ENCODE peak calls at places on chromosome 6, in six cellular contexts. H, I, J, A, G and W are unnamed samples.

GRCh38 chr6:161076211-161076677 is 84.7 kb downstream of the MAP3K4 start:
- DNase-seq in I (no peak), H (no peak), J (no peak), A (no peak), G (no peak), W (no peak)

GRCh38 chr6:138129190-138129589 is 22.0 kb upstream of the PERP start:
- DNase-seq in H (no peak), A (no peak), J (no peak), I (no peak), G (no peak), W (no peak)

GRCh38 chr6:116280161-116280959 is 630 bp upstream of the TSPYL1 start:
- DNase-seq in A (no peak), H (no peak), I (no peak), J (no peak), G (peak; percentile 7), W (peak; percentile 19)

GRCh38 chr6:44615621-44616020 is 228.1 kb downstream of the CDC5L start:
- DNase-seq in I (no peak), J (no peak), A (no peak), G (no peak), H (no peak), W (no peak)

GRCh38 chr6:75349262-75349984 is 64.8 kb upstream of the TMEM30A start:
- DNase-seq in J (no peak), H (peak; percentile 36), G (no peak), I (no peak), A (peak; percentile 28), W (peak; percentile 22)

GRCh38 chr6:136921521-136921935 is 573 bp upstream of the SLC35D3 start:
- DNase-seq in G (no peak), J (no peak), A (peak; percentile 25), I (no peak), H (no peak), W (no peak)

GRCh38 chr6:105317607-105318533 is 85.0 kb downstream of the PREP start:
- DNase-seq in J (no peak), G (peak; percentile 29), H (no peak), I (peak; percentile 15), A (no peak), W (no peak)

GRCh38 chr6:89965441-89966249 is 71.4 kb downstream of the GJA10 start:
- DNase-seq in H (no peak), A (no peak), I (no peak), J (no peak), G (no peak), W (no peak)

GRCh38 chr6:134077301-134077700 is 24.9 kb upstream of the SLC2A12 start:
- DNase-seq in A (no peak), H (no peak), I (no peak), J (no peak), G (peak; percentile 54), W (peak; percentile 91)

GRCh38 chr6:148954461-148954860 is 207.6 kb downstream of the UST start:
- DNase-seq in A (no peak), I (no peak), J (no peak), G (no peak), H (no peak), W (no peak)

GRCh38 chr6:78942451-78942850 is 75.1 kb downstream of the IRAK1BP1 start:
- DNase-seq in G (peak; percentile 36), J (no peak), A (no peak), H (no peak), I (no peak), W (peak; percentile 20)
- H3K36me3 ChIP-seq in G (peaks cover 4% of the 10 kb centered on the region), J (no peaks in the 10 kb centered on the region), A (no peaks in the 10 kb centered on the region), H (peaks cover 76% of the 10 kb centered on the region), I (peaks cover 16% of the 10 kb centered on the region), W (no peaks in the 10 kb centered on the region)

GRCh38 chr6:28142446-28142845 is 763 bp downstream of the ZKSCAN8 start:
- DNase-seq in H (no peak), I (no peak), A (no peak), G (peak; percentile 15), J (no peak), W (peak; percentile 24)

GRCh38 chr6:28140616-28141015 is 1.1 kb upstream of the ZKSCAN8 start:
- DNase-seq in I (no peak), A (no peak), H (no peak), G (no peak), J (no peak), W (no peak)

GRCh38 chr6:28137458-28138020 is 4.1 kb upstream of the ZKSCAN8 start:
- DNase-seq in A (no peak), J (no peak), G (peak; percentile 41), H (no peak), I (no peak), W (no peak)

GRCh38 chr6:28139860-28140500 is 1.7 kb upstream of the ZKSCAN8 start:
- DNase-seq in A (no peak), H (no peak), G (no peak), I (no peak), J (no peak), W (no peak)

GRCh38 chr6:28141500-28142329 is at the start of gene ZKSCAN8:
- DNase-seq in I (peak; percentile 94), G (peak; percentile 71), H (peak; percentile 74), J (peak; percentile 92), A (peak; percentile 80), W (peak; percentile 91)
- TF ChIP-seq CTCF in I (no peak), G (no peak), H (no peak), J (no peak), A (no peak), W (no peak)

DNA sequence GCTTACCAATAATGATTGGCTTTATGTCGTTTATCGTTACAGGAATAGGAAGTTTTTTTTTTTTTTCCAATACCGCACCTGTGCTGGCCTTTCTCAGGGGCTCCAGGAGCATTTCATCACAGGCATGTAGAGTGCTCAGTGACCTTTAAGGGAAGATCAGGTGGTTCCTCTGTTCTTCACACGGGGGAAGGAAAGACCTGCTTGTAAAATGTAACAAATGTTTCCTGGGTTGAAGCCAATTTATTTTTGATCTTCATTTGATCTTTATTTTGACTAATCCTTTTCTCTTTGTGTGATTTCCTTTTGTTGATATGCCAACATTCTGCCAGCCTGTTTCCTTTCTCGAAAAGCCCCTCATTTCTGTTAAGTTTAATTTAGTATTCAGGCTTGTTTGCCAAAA is 61.9 kb upstream of the HBS1L start:
- DNase-seq in A (no peak), J (no peak), H (no peak), G (no peak), I (no peak), W (no peak)
- H3K4me3 ChIP-seq in A (no peak overlapping the region), J (no peak overlapping the region), H (no peak overlapping the region), G (no peak overlapping the region), I (no peak overlapping the region), W (no peak overlapping the region)

GRCh38 chr6:109370792-109371191 is 11.5 kb downstream of the CD164 start:
- DNase-seq in H (no peak), I (no peak), J (no peak), A (no peak), G (no peak), W (no peak)
- H3K36me3 ChIP-seq in H (peaks cover 90% of the 10 kb centered on the region), I (peaks cover 53% of the 10 kb centered on the region), J (peaks cover 7% of the 10 kb centered on the region), A (no peaks in the 10 kb centered on the region), G (peaks cover 8% of the 10 kb centered on the region), W (peaks cover 5% of the 10 kb centered on the region)

GRCh38 chr6:54267798-54268197 is 40.4 kb upstream of the TINAG start:
- DNase-seq in G (peak; percentile 59), H (no peak), J (peak; percentile 52), A (no peak), I (peak; percentile 54), W (peak; percentile 42)
- TF ChIP-seq CTCF in G (peak; percentile 42), H (peak; percentile 49), J (peak; percentile 59), A (no peak), I (peak; percentile 46), W (peak; percentile 68)

DNA sequence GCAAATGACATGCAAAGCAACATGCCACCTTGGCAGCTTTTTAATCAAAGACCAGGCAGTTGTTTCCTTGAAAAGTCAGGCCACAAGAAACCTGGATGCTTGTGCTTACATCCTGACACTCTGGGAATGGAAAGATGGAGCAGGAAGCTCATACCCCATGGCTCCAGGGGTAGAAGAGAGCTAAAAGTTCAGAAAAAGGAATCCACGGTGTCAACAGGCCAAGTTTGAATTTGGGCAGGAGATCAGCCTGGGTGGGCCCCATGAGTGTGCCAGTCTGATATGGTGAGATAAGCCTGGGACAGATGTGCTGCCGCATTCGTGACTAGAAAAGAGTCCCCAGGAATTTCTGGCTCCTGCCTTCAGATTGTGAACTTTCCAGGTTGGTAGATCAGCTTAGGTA is at the start of gene TSPO2:
- DNase-seq in I (no peak), A (no peak), G (no peak), H (no peak), J (no peak), W (no peak)
- H3K4me3 ChIP-seq in I (no peak within 1 kb of the TSS), A (no peak within 1 kb of the TSS), G (no peak within 1 kb of the TSS), H (no peak within 1 kb of the TSS), J (no peak within 1 kb of the TSS), W (no peak within 1 kb of the TSS)